ENCODE peak calls at places on chromosomes 5 and 9, in four cellular contexts. Q is ureter, W is HFFc6, H is stomach. B is an unnamed sample.

GRCh38 chr5:138037907-138038633 is 5.2 kb upstream of the FAM13B start:
- DNase-seq in W (no peak), Q (no peak), H (no peak), B (no peak)

GRCh38 chr5:56951131-56951945 is 585 bp downstream of the MIER3 start:
- DNase-seq in W (no peak), Q (peak; percentile 47), H (no peak), B (peak; percentile 35)

GRCh38 chr5:25448190-25448621 is 803.4 kb upstream of the CDH10 start:
- DNase-seq in Q (no peak), W (no peak), H (no peak), B (no peak)

GRCh38 chr5:135324897-135325650 is 74.0 kb downstream of the MACROH2A1 start:
- DNase-seq in Q (no peak), W (no peak), H (no peak), B (no peak)

GRCh38 chr5:138466900-138467710 is 1.8 kb downstream of the EGR1 start:
- DNase-seq in W (peak; percentile 41), H (peak; percentile 52), Q (no peak), B (no peak)

GRCh38 chr9:88991066-88992030 is at the start of gene S1PR3:
- DNase-seq in W (no peak), H (peak; percentile 64), Q (peak; percentile 71), B (peak; percentile 53)

GRCh38 chr9:78191931-78192330 is 43.9 kb upstream of the CEP78 start:
- DNase-seq in H (no peak), W (no peak), Q (no peak), B (no peak)

GRCh38 chr5:39755986-39756385 is 331.2 kb upstream of the DAB2 start:
- DNase-seq in Q (no peak), W (peak; percentile 92), H (no peak), B (peak; percentile 72)

GRCh38 chr9:91933556-91934352 is 16.3 kb downstream of the ROR2 start:
- DNase-seq in H (no peak), Q (no peak), W (no peak), B (no peak)

GRCh38 chr5:64707191-64707590 is 16.9 kb downstream of the SHISAL2B start:
- DNase-seq in Q (no peak), H (no peak), W (no peak), B (no peak)

GRCh38 chr5:122723606-122724352 is 51.1 kb upstream of the SNX2 start:
- DNase-seq in W (peak; percentile 73), H (no peak), Q (no peak), B (peak; percentile 82)

GRCh38 chr9:33202552-33203300 is 35.6 kb upstream of the B4GALT1 start:
- DNase-seq in W (no peak), H (peak; percentile 42), Q (peak; percentile 57), B (peak; percentile 58)

GRCh38 chr5:133347039-133347438 is 265.3 kb downstream of the FSTL4 start:
- DNase-seq in H (no peak), Q (no peak), W (no peak), B (no peak)

B was measured in AG08395.